ENCODE peak calls at places on chromosomes 7 and 10, in eight cellular contexts. Q is Calu3, I is ovary, O is activated B cell treated with CpG ODN at 0.5 μM for 24 hours, K is colonic mucosa, S is body of pancreas, D is left ventricle myocardium inferior, U is AG09309. H is an unnamed sample.

GRCh38 chr10:110618206-110618605 is 25.9 kb upstream of the RBM20 start:
- DNase-seq in U (no peak), Q (no peak), K (no peak), D (no peak), O (no peak), S (no peak), I (no peak), H (no peak)

GRCh38 chr7:98106647-98107312 is at the start of gene LMTK2:
- DNase-seq in Q (peak), D (peak), I (peak), K (peak), U (peak), S (peak), O (peak), H (peak)

GRCh38 chr10:50325449-50326188 is 74.3 kb upstream of the ASAH2 start:
- DNase-seq in O (no peak), K (no peak), I (peak), S (no peak), D (peak), U (peak), Q (peak), H (no peak)

GRCh38 chr7:32104766-32105165 is 34.6 kb upstream of the PDE1C start:
- DNase-seq in U (no peak), K (no peak), D (no peak), I (no peak), S (no peak), O (no peak), Q (no peak), H (no peak)

GRCh38 chr7:117274951-117275350 is 47.9 kb downstream of the WNT2 start:
- DNase-seq in I (no peak), U (no peak), S (no peak), Q (no peak), K (no peak), D (no peak), O (no peak), H (no peak)

GRCh38 chr10:110344622-110345021 is 39.9 kb upstream of the SMNDC1 start:
- DNase-seq in S (no peak), U (no peak), O (no peak), D (no peak), I (no peak), Q (no peak), K (no peak), H (no peak)

GRCh38 chr7:151687523-151688235 is 168.0 kb upstream of the RHEB start:
- DNase-seq in O (no peak), D (peak), I (peak), U (peak), Q (peak), K (no peak), S (peak), H (peak)

GRCh38 chr7:29189743-29190201 is 4.8 kb upstream of the CHN2 start:
- DNase-seq in Q (peak), S (peak), K (peak), D (peak), I (peak), O (peak), U (no peak), H (peak)

GRCh38 chr7:154915600-154915999 is 87.3 kb downstream of the PAXIP1 start:
- DNase-seq in K (no peak), U (no peak), S (no peak), O (no peak), Q (no peak), I (no peak), D (no peak), H (no peak)

GRCh38 chr10:3186365-3186764 is 13.8 kb upstream of the PITRM1 start:
- DNase-seq in U (no peak), Q (no peak), O (no peak), D (no peak), S (no peak), I (no peak), K (no peak), H (no peak)

GRCh38 chr7:96949766-96950165 is 55.6 kb upstream of the DLX6 start:
- DNase-seq in K (no peak), D (no peak), I (no peak), S (no peak), O (no peak), U (no peak), Q (no peak), H (no peak)

GRCh38 chr10:99540339-99540672 is 7.6 kb downstream of the NKX2-3 start:
- DNase-seq in I (no peak), U (no peak), D (no peak), K (no peak), S (no peak), Q (no peak), O (no peak), H (no peak)

GRCh38 chr7:151060113-151060415 is 675 bp downstream of the SLC4A2 start:
- DNase-seq in K (no peak), D (no peak), O (no peak), U (no peak), S (no peak), I (no peak), Q (no peak), H (no peak)

GRCh38 chr10:63713191-63714144 is 192.3 kb downstream of the REEP3 start:
- DNase-seq in O (no peak), U (no peak), K (peak), D (peak), Q (peak), I (peak), S (peak), H (no peak)

GRCh38 chr10:77149001-77149400 is 488.6 kb downstream of the KCNMA1 start:
- DNase-seq in S (no peak), K (no peak), O (no peak), I (no peak), D (no peak), Q (no peak), U (no peak), H (no peak)

GRCh38 chr7:158863611-158864506 is 7.5 kb downstream of the DYNC2I1 start:
- DNase-seq in D (peak), Q (peak), U (peak), K (peak), I (peak), S (peak), O (no peak), H (peak)

GRCh38 chr7:159088016-159088865 is 56.4 kb downstream of the VIPR2 start:
- DNase-seq in O (no peak), S (peak), U (no peak), I (no peak), Q (no peak), K (no peak), D (no peak), H (no peak)

GRCh38 chr7:158606111-158606510 is 18.5 kb upstream of the PTPRN2 start:
- DNase-seq in D (no peak), S (no peak), Q (no peak), O (no peak), U (no peak), I (no peak), K (no peak), H (no peak)

GRCh38 chr7:69591805-69592204 is 6.5 kb upstream of the AUTS2 start:
- DNase-seq in S (no peak), I (no peak), Q (no peak), D (no peak), K (no peak), U (no peak), O (no peak), H (no peak)

GRCh38 chr10:90148121-90148855 is 446.9 kb downstream of the KIF20B start:
- DNase-seq in I (no peak), K (no peak), Q (peak), U (no peak), O (no peak), D (no peak), S (no peak), H (no peak)

GRCh38 chr7:80467069-80467468 is 44.8 kb downstream of the GNAT3 start:
- DNase-seq in S (no peak), I (no peak), Q (no peak), O (no peak), K (no peak), D (no peak), U (no peak), H (no peak)

GRCh38 chr10:104589431-104589830 is 51.7 kb upstream of the SORCS3 start:
- DNase-seq in U (no peak), K (no peak), Q (no peak), D (no peak), O (no peak), I (no peak), S (no peak), H (no peak)

GRCh38 chr7:29415215-29415614 is 148.4 kb upstream of the PRR15 start:
- DNase-seq in Q (no peak), S (no peak), K (no peak), U (no peak), D (no peak), I (no peak), O (no peak), H (no peak)

GRCh38 chr7:831596-832291 is 532 bp upstream of the SUN1 start:
- DNase-seq in Q (peak), D (no peak), U (peak), I (peak), K (no peak), O (no peak), S (no peak), H (no peak)

GRCh38 chr10:124677871-124678565 is 66.2 kb downstream of the FAM53B start:
- DNase-seq in I (no peak), U (no peak), S (no peak), Q (no peak), K (no peak), O (no peak), D (peak), H (no peak)

GRCh38 chr7:142646274-142646895 is 102.9 kb upstream of the PRSS1 start:
- DNase-seq in K (no peak), D (no peak), S (no peak), U (no peak), I (no peak), Q (no peak), O (no peak), H (no peak)

GRCh38 chr7:121853307-121853706 is 19.7 kb upstream of the PTPRZ1 start:
- DNase-seq in I (no peak), Q (no peak), D (no peak), O (no peak), U (no peak), K (no peak), S (no peak), H (no peak)

GRCh38 chr10:8088504-8088903 is 34.0 kb downstream of the GATA3 start:
- DNase-seq in O (no peak), K (no peak), U (no peak), Q (no peak), S (no peak), D (no peak), I (no peak), H (no peak)

GRCh38 chr10:109892087-109892486 is 31.2 kb downstream of the XPNPEP1 start:
- DNase-seq in D (no peak), Q (no peak), O (no peak), K (no peak), U (no peak), I (no peak), S (no peak), H (no peak)

DNA sequence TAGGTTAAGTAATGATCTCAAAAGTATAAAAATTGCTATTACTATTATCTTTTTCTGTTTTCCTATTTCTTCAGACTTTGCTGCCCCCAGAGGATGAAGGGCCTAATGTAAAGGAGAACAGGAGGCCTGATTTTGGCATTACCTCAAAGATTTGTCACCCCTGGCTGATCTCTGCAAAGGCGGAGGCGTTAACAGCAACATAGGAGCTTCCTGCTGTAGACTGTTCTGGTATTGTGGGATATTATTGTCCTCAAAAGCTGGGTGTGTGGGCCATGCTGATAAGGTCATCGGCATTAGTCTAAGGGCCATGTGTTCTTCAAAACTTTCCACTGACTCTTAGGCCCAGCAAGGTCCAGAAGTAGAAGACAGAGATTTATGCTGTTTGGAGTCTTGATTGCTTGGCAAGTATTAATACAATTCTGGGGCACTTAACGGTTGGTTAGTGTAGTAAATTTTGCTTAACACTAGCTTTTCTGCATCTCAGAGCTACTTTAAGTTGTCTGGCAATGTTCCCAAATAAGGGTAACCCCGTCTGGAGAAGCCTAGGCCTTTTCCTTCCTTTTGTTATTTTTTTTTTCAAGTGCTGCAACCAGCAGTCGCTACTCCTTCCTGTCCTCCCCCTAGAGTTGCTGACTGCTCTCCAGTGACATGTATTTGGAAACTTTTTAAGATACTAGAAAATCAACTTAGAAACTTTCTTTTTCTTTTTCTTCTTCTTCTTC is 14.0 kb upstream of the ENTPD1 start:
- DNase-seq in S (no peak), I (peak), Q (no peak), O (no peak), K (peak), U (no peak), D (no peak), H (no peak)
- TF ChIP-seq CTCF in S (no peak), I (no peak), Q (no peak), O (no peak), K (no peak), U (no peak), D (peak), H (no peak)

DNA sequence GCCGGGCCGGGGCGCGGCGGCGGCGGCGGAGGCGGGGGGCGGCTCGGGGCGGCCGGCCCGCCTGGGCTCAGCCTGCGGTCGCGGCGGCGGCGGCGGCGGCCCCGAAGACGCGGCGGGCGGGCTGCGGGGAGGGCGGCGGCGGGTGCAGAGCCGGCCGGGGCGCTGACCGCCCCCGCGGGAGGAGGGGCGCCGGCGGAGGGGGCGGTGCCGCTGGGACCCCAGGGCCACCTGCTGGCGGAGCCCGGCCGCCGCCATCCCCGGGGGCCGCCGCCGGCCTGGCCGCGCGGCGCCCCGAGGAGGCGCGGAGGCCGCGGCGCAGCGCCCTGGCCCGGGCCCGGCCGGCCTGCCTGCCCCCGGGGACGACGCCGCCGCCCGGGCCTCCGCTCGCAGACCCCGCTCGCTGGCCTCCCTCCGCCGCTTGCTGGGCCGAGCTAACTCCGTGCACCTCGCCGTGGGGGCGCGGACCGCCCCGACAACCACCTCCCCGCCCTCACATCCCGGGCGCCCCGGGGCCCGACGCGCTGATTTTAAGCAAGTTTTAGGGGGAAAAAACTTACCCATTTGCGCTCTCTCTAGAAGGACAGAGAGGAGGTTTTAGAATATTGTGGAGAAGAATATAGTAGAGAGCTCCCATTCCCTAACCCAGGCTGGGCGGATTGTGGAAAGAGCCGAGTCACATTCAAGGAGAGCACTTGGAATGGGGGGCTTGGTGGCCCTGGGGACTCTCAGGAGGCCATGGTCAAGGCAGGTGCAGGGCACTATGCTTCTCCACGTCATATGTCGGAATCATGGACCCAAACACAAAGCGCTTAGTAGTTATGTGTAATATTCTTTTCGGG is at the start of gene BEND7:
- DNase-seq in K (peak), Q (peak), I (peak), D (peak), S (peak), U (no peak), O (peak), H (no peak)
- TF ChIP-seq CTCF in K (no peak), Q (no peak), I (no peak), D (no peak), S (peak), U (no peak), O (no peak), H (no peak)

GRCh38 chr7:114405427-114405826 is 9.2 kb upstream of the FOXP2 start:
- DNase-seq in Q (no peak), K (no peak), S (no peak), U (no peak), D (no peak), O (no peak), I (no peak), H (no peak)
- TF ChIP-seq CTCF in Q (peak), K (peak), S (peak), U (peak), D (peak), O (no peak), I (no peak), H (no peak)

GRCh38 chr10:27620425-27621397 is 116.6 kb downstream of the RAB18 start:
- DNase-seq in O (no peak), Q (no peak), U (peak), I (peak), S (no peak), D (peak), K (no peak), H (no peak)
- TF ChIP-seq CTCF in O (no peak), Q (no peak), U (no peak), I (no peak), S (no peak), D (no peak), K (no peak), H (no peak)

DNA sequence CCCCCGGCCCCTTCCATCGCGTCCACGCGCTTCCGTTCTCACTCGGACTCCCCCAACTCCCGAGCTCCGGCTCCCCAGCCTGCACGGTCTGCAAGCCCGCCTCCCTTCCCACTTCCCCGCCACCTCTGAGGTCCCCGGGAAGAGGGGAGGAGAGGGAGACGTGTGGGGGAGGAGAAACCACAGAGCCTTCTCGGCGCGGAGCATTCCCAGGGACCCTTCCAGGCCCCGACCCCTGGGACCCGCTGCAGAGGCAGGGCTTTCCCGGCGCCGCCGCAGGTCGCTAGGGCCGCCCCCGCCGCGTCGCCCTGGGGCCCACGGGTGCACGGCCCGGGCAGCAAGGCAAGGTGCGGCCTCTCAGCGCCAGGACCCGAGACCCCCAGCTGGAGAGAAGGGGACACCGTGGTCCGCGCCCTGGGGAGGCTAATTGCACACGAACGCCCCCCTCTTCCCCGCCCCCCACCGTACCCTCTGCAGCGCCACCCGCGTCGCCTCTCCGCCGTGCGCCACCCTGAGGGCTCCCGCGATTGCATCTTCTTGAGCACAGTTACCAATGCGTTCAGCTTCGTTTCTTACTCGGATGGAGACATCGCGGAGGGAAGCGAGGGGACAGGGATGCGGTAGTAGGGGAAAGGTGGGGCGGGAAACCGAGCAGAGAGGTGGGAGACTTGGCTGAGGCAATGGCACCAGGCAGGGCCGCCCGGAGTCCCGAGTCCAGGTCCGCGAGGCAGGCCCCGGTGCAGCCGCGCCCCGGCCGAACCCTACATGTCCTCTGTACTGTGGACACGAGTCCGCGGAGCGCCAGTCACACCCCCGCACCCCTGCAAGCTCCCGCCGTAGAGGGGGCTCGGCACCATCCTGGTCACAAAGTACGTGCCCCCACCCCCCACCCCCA is 29.0 kb downstream of the SKIDA1 start:
- DNase-seq in Q (peak), I (peak), K (peak), S (peak), D (peak), O (peak), U (no peak), H (no peak)
- TF ChIP-seq CTCF in Q (no peak), I (no peak), K (no peak), S (no peak), D (peak), O (no peak), U (peak), H (no peak)

GRCh38 chr7:25906760-25907159 is 245.2 kb upstream of the NFE2L3 start:
- DNase-seq in O (no peak), D (no peak), S (no peak), U (no peak), Q (no peak), I (no peak), K (no peak), H (no peak)

GRCh38 chr7:25908154-25908948 is 243.6 kb upstream of the NFE2L3 start:
- DNase-seq in Q (no peak), I (no peak), O (no peak), D (no peak), S (no peak), K (no peak), U (no peak), H (no peak)

GRCh38 chr7:25906003-25906402 is 246.0 kb upstream of the NFE2L3 start:
- DNase-seq in Q (no peak), D (no peak), U (no peak), K (no peak), I (no peak), O (no peak), S (no peak), H (no peak)

GRCh38 chr7:25911738-25912607 is 240.0 kb upstream of the NFE2L3 start:
- DNase-seq in Q (no peak), O (no peak), S (peak), D (no peak), U (no peak), K (no peak), I (no peak), H (no peak)

DNA sequence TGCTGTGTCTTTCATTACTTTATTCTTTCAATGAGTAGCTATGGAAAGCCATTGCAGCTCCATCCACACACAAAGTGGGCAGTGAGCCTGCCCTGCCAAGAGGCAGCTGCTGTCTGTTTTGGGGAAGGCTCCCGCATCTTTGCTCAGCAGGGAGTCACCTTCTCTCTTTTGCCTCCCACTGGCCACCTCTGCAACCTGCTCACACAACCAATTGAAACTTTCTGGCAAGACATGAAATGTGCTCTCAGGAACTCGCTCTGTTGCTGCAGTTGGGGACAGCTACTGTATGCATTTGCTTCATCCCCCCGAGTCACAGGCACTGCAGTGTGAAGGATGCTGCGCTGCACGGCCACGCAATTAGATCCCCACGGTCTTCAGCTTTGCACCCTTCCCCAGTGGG is 244.8 kb upstream of the NFE2L3 start:
- DNase-seq in I (no peak), S (no peak), D (no peak), U (no peak), Q (no peak), K (no peak), O (no peak), H (no peak)
- TF ChIP-seq CTCF in I (no peak), S (no peak), D (no peak), U (no peak), Q (no peak), K (no peak), O (no peak), H (no peak)